ENCODE peak calls at places on chromosomes 1 and 21, in six cellular contexts. O is spleen, V is stomach, W is prostate gland, U is HCT116, A is K562. H is an unnamed sample.

GRCh38 chr1:151325646-151326429 is 1.4 kb downstream of the PI4KB start:
- DNase-seq in V (no peak), W (no peak), U (no peak), A (peak), O (no peak), H (no peak)

GRCh38 chr1:189369612-189370011 is 1108.1 kb downstream of the BRINP3 start:
- DNase-seq in U (no peak), W (no peak), A (no peak), O (no peak), V (no peak), H (no peak)

GRCh38 chr1:79982218-79982617 is 975.7 kb upstream of the ADGRL4 start:
- DNase-seq in O (no peak), A (no peak), W (peak), U (no peak), V (no peak), H (no peak)

GRCh38 chr1:147580200-147580557 is 38.9 kb downstream of the BCL9 start:
- DNase-seq in V (no peak), A (no peak), U (no peak), O (no peak), W (no peak), H (no peak)

GRCh38 chr1:116693759-116694482 is 26.4 kb upstream of the IGSF3 start:
- DNase-seq in U (no peak), O (no peak), W (peak), V (no peak), A (peak), H (peak)

GRCh38 chr1:246159290-246160227 is 347.5 kb downstream of the SMYD3 start:
- DNase-seq in O (no peak), U (no peak), A (no peak), W (no peak), V (no peak), H (no peak)

GRCh38 chr21:32331444-32332305 is 33.0 kb downstream of the MRAP start:
- DNase-seq in W (no peak), U (no peak), O (no peak), V (no peak), A (no peak), H (no peak)

GRCh38 chr1:209222826-209223225 is 360.7 kb upstream of the CAMK1G start:
- DNase-seq in U (no peak), O (no peak), V (no peak), W (no peak), A (no peak), H (no peak)

GRCh38 chr1:18637553-18637960 is 6.9 kb downstream of the PAX7 start:
- DNase-seq in O (no peak), A (no peak), U (no peak), V (no peak), W (no peak), H (no peak)

GRCh38 chr21:34092241-34092921 is 19.0 kb downstream of the MRPS6 start:
- DNase-seq in W (no peak), U (no peak), O (no peak), A (no peak), V (no peak), H (no peak)

GRCh38 chr1:205248793-205249601 is 21.3 kb downstream of the TMCC2 start:
- DNase-seq in O (peak), W (peak), A (peak), V (peak), U (no peak), H (peak)

GRCh38 chr1:67367370-67368345 is 60.0 kb downstream of the IL12RB2 start:
- DNase-seq in U (no peak), V (peak), O (no peak), W (no peak), A (peak), H (peak)

DNA sequence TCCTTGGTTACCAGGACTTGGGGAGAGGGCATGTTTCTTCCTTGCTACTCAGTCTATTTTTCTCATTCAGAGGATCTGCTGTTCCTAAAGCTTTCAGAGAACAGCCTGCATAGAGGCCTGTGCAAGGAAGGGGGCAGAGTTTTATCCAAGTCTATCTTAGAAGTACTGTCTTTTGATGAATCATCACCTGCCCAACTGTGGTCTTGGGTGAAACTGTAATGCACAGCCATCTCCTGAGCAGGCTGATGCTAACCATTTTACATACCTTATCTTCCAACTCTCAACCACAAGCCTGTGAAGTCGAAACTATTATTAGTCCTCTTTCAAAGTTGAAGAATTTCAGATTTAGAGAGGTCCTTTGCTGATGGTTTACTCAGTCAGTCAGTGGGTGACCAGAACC is 368.0 kb downstream of the HHAT start:
- DNase-seq in A (no peak), V (no peak), W (no peak), U (no peak), O (no peak), H (no peak)
- TF ChIP-seq POLR2A in A (no peak), V (no peak), W (no peak), U (no peak), O (no peak), H (no peak)

DNA sequence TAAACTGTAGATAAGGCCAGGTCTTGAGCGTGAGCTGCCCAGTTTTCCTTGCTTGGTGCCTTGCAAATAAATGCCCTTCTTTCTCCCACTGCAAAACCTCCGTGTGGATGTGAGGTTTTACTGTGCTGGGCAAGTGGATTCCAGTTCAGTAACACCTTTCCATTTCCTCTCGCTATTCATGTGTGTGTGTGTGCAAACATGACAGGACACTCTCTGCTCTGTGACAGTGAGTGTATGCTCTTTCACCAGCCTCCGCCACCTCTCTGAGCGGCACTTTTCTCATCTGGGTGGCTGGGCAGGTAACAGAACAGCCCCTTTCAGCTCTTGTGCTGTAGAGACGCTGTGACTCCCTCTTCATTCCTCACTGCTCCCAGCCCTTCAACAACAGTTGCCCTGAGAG is 23.9 kb downstream of the CNIH3 start:
- DNase-seq in O (no peak), V (no peak), W (peak), A (no peak), U (no peak), H (no peak)
- TF ChIP-seq POLR2AphosphoS5 in O (no peak), V (no peak), W (peak), A (no peak), U (no peak), H (no peak)

GRCh38 chr1:100323428-100324106 is 28.7 kb upstream of the CDC14A start:
- DNase-seq in V (peak), W (no peak), A (peak), O (no peak), U (no peak), H (no peak)
- TF ChIP-seq POLR2A in V (no peak), W (no peak), A (no peak), O (no peak), U (no peak), H (no peak)

DNA sequence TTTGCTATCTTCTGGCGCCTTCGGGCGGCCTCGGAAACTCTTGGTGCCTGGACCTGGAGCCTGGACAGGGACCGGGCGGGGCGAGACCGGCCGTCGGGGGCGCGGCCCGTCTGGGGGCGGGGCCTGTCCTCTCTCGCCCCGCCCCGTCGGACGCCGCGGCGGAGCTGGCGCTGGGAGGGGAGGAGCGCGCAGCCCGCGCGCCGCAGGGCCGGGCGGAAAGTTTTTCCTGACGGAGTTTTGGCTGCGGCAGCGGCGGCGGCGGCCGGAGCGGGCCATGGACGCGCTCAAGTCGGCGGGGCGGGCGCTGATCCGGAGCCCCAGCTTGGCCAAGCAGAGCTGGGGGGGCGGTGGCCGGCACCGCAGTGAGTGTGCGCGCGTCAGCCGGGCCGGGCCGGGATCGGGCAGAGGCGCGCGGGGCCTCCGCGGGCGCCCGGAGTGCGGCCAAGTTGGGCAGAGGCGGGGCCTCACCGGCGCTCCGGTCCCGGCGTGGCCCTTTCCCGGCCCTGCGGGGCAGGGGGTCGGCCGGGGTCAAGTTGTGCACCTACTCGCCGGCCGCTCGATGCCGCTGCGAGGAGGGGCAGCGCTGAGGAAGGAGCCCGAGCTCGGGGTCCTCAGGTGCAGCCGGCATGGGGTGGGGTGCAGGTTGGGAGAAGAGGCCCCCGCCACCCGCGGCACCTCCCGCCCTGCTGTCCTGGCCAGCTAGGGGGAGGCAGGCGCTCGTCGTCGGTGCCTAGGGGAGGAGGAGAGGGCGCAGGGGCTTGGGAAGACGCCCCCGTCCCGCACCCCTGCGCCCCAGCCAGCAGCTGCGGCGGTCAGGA is at the start of gene LDLRAP1:
- DNase-seq in W (peak), O (peak), V (peak), U (no peak), A (peak), H (peak)
- TF ChIP-seq POLR2AphosphoS5 in W (peak), O (peak), V (peak), U (peak), A (peak), H (peak)

DNA sequence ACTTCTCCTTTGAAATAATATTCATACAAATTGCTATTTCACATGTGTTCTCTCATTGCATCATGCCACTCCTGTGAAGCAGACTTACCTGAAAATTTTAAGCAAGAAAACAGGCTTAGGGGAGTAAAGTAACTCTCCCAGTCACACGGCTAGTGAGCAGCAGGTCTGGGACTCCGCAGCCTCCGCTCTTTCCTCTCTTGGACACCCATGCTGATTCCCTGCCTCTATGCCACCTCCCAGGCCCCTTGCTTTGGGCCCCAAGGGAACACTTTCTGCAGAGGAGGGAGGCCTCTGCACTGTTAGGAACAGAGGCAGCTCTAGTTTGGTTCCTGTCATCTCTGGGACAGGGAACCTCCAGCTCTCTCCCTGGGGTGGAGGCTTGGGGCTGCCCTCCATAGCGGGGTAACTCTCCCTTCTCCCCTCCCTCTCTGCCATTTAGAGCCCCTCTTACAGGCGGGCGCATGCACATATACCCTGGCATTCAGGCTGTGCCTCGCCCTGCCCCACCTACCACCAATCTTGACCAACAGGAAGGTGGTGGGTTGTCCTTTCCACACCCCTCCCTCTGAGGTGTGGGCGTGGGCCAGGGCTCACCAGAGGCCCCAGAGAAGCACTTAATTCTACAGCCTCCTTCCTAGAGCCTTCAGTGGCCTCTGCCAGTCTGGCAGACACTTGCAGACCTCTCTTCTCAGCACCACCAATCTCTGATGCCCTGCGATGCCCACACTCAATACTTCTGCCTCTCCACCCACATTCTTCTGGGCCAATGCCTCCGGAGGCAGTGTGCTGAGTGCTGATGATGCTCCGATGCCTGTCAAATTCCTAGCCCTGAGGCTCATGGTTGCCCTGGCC is at the start of gene RXFP4:
- DNase-seq in A (no peak), U (no peak), V (peak), O (peak), W (no peak), H (peak)
- TF ChIP-seq POLR2A in A (no peak), U (peak), V (no peak), O (no peak), W (no peak), H (peak)

GRCh38 chr1:37372740-37373139 is 101.6 kb upstream of the ZC3H12A start:
- DNase-seq in O (no peak), V (no peak), W (no peak), U (no peak), A (no peak), H (no peak)
- TF ChIP-seq POLR2AphosphoS5 in O (no peak), V (no peak), W (no peak), U (no peak), A (no peak), H (no peak)

GRCh38 chr1:1324084-1324523 is 356 bp downstream of the INTS11 start:
- DNase-seq in U (no peak), W (no peak), O (no peak), V (no peak), A (no peak), H (no peak)

GRCh38 chr1:1322952-1323351 is 1.5 kb downstream of the INTS11 start:
- DNase-seq in V (no peak), U (no peak), W (no peak), O (no peak), A (no peak), H (no peak)

GRCh38 chr1:1326075-1326605 is 1.5 kb downstream of the CPTP start:
- DNase-seq in W (no peak), A (no peak), V (no peak), O (no peak), U (no peak), H (no peak)

GRCh38 chr1:1325288-1326074 is 879 bp downstream of the CPTP start:
- DNase-seq in U (no peak), V (peak), W (no peak), A (no peak), O (no peak), H (peak)

GRCh38 chr1:1324524-1325287 is at the start of the genes CPTP and INTS11:
- DNase-seq in A (peak), W (peak), U (peak), V (peak), O (peak), H (peak)
- TF ChIP-seq POLR2A in A (peak), W (peak), U (peak), V (no peak), O (no peak), H (peak)

GRCh38 chr1:119766374-119766794 is 2.3 kb downstream of the HMGCS2 start:
- DNase-seq in O (no peak), W (peak), A (no peak), U (no peak), V (peak), H (no peak)
- TF ChIP-seq POLR2AphosphoS5 in O (no peak), W (peak), A (no peak), U (no peak), V (no peak), H (peak)

DNA sequence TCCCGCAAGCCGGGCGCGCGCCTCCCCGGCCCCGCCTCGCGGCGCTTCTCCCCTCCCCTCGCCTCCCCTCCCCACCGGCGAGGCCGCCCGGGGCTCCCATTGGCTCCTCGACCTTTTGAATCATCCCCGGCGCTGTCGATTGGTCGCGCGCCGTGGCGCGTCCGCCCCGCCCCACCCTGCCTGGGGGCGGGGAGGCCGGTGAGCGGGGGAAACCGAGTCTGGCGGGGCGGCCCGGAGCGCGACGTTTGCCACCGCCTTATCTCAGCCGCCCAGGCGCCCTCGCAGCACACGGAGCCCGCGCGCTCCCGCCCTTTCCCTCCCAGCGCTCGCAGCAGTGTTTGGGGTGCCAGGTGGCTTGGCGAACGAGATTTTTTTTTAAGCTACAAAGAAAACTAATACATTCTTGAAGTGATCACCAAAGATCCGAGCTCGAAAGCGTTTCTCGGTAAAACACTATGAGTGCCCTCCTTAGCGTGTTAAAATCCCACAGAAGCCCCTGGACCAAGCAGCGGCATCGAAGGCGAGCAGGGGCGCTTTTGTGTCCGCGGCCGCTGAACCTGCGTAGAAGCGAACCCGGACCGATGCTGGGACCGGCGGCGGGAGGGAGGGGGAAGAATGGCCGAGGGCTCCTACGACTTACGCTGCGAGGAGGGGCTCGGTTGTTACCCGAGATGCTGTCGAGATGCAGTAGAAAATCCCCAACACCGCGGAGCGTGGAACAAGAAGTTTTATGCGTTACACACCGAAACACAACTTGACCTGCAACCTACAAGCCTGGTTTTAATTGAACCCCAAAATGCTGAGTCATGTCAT is 434 bp upstream of the LBR start:
- DNase-seq in U (peak), W (peak), A (peak), V (peak), O (peak), H (peak)
- TF ChIP-seq POLR2A in U (peak), W (peak), A (peak), V (no peak), O (peak), H (peak)